ENCODE peak calls at places on chromosomes 4 and X, in nine cellular contexts. C is A549, F is uterus, S is psoas muscle, E is tibial artery, Q is foreskin keratinocyte, H is left lung, V is testis, U is stomach. R is an unnamed sample.
A peak's percentile ranks its signal among the peaks of the same experiment; 100 is the strongest.

GRCh38 chr4:108172231-108172779 is 3.6 kb upstream of the LEF1 start:
- DNase-seq in C (no peak), F (no peak), S (peak; percentile 48), E (no peak), Q (no peak), H (peak; percentile 79), V (peak; percentile 24), U (no peak), R (no peak)

GRCh38 chrX:42771836-42772335 is 6.1 kb downstream of the PPP1R2C start:
- DNase-seq in C (no peak), F (no peak), S (no peak), E (no peak), Q (peak; percentile 27), H (no peak), V (no peak), U (no peak), R (no peak)

GRCh38 chr4:760616-761015 is 55.0 kb downstream of the PCGF3 start:
- DNase-seq in C (no peak), F (no peak), S (peak; percentile 42), E (no peak), Q (no peak), H (peak; percentile 59), V (no peak), U (no peak), R (no peak)

GRCh38 chr4:20687894-20688293 is 12.4 kb upstream of the PACRGL start:
- DNase-seq in C (no peak), F (no peak), S (no peak), E (no peak), Q (peak; percentile 57), H (no peak), V (no peak), U (no peak), R (no peak)

GRCh38 chr4:66929748-66930147 is 615.6 kb downstream of the CENPC start:
- DNase-seq in C (no peak), F (no peak), S (no peak), E (no peak), Q (no peak), H (no peak), V (no peak), U (no peak), R (no peak)

GRCh38 chrX:106748377-106748776 is 21.9 kb downstream of the RNF128 start:
- DNase-seq in C (no peak), F (no peak), S (no peak), E (no peak), Q (no peak), H (no peak), V (no peak), U (no peak), R (no peak)

GRCh38 chr4:154946113-154946512 is 165.0 kb downstream of the RBM46 start:
- DNase-seq in C (no peak), F (no peak), S (no peak), E (no peak), Q (no peak), H (no peak), V (no peak), U (no peak), R (no peak)

GRCh38 chrX:118189628-118190027 is 73.0 kb upstream of the KLHL13 start:
- DNase-seq in C (no peak), F (no peak), S (no peak), E (no peak), Q (no peak), H (no peak), V (no peak), U (no peak), R (no peak)

GRCh38 chr4:20603671-20604313 is 96.5 kb upstream of the PACRGL start:
- DNase-seq in C (no peak), F (no peak), S (no peak), E (no peak), Q (peak; percentile 65), H (no peak), V (no peak), U (no peak), R (no peak)

GRCh38 chr4:127174168-127174567 is 458.6 kb upstream of the INTU start:
- DNase-seq in C (no peak), F (no peak), S (no peak), E (no peak), Q (no peak), H (no peak), V (no peak), U (no peak), R (no peak)

GRCh38 chr4:8270912-8271815 is 1.6 kb downstream of the HTRA3 start:
- DNase-seq in C (no peak), F (no peak), S (no peak), E (no peak), Q (no peak), H (peak; percentile 54), V (no peak), U (no peak), R (no peak)

GRCh38 chr4:8269535-8270417 is at the start of gene HTRA3:
- DNase-seq in C (no peak), F (peak; percentile 44), S (peak; percentile 86), E (no peak), Q (no peak), H (no peak), V (peak; percentile 43), U (peak; percentile 28), R (peak; percentile 74)

GRCh38 chr4:8268901-8269534 is 536 bp upstream of the HTRA3 start:
- DNase-seq in C (no peak), F (no peak), S (no peak), E (no peak), Q (no peak), H (no peak), V (no peak), U (no peak), R (no peak)

GRCh38 chr4:8271821-8272220 is 2.3 kb downstream of the HTRA3 start:
- DNase-seq in C (no peak), F (no peak), S (no peak), E (no peak), Q (no peak), H (peak; percentile 64), V (no peak), U (no peak), R (no peak)

DNA sequence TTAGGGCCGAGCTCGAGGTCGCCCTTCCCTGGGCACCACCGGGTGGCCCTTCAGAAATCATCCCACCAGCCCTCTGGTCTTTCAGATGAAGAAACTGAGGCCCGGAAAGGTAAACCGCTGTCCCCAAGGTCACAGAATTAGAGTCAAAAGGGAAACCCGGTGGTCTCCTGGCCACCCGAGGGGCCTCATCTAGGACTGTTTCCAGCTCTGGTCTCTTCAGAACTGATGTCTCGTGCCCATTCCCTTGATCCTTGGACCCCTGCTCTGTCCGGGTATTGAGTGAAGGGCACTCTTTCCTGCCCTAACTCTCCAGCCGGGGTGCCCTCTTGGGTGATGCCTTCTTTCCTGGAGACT is 841 bp downstream of the HTRA3 start:
- DNase-seq in C (no peak), F (no peak), S (no peak), E (no peak), Q (no peak), H (no peak), V (no peak), U (no peak), R (no peak)
- H3K4me1 ChIP-seq in C (peaks cover 12% of the 10 kb centered on the region), F (peaks cover 12% of the 10 kb centered on the region), S (peaks cover 28% of the 10 kb centered on the region), E (peaks cover 13% of the 10 kb centered on the region), Q (no peaks in the 10 kb centered on the region), H (peaks cover 13% of the 10 kb centered on the region), V (peaks cover 26% of the 10 kb centered on the region), U (peaks cover 46% of the 10 kb centered on the region), R (peaks cover 94% of the 10 kb centered on the region)

GRCh38 chr4:173990879-173991231 is 292.6 kb downstream of the FBXO8 start:
- DNase-seq in C (no peak), F (peak; percentile 31), S (peak; percentile 33), E (no peak), Q (no peak), H (no peak), V (peak; percentile 71), U (peak; percentile 35), R (peak; percentile 76)
- H3K27ac ChIP-seq in C (no peak overlapping the region), F (peak overlapping the region; percentile 34), S (no peak overlapping the region), E (no peak overlapping the region), Q (no peak overlapping the region), H (no peak overlapping the region), V (peak overlapping the region; percentile 4), U (peak overlapping the region; percentile 61), R (peak overlapping the region; percentile 74)

GRCh38 chrX:17474892-17475291 is 99.9 kb downstream of the NHS start:
- DNase-seq in C (peak; percentile 7), F (no peak), S (no peak), E (no peak), Q (peak; percentile 70), H (no peak), V (no peak), U (no peak), R (no peak)
- TF ChIP-seq CTCF in C (no peak), F (no peak), S (no peak), E (no peak), Q (no peak), H (no peak), V (no peak), U (no peak), R (no peak)

DNA sequence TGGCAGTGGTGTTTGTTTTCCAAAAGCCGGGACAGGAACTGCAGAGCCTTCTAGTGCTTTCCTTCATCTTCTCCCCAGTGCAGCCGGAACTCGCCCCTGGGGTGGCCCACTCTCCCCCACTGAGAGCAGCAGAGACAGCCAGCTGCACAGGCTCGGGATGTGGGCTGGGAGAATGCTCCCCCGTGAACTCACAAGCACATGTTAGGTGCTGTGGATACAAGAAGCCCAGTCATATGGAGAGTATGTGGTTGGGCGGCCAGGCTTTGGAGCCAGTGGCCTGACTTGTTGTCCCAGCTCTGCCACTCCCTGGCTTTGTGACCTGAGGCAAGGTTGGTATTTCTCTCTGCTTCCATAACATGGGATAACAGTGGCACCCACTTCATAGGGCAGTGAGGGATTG is 9.4 kb upstream of the KIAA0232 start:
- DNase-seq in C (no peak), F (no peak), S (peak; percentile 43), E (no peak), Q (peak; percentile 50), H (no peak), V (no peak), U (no peak), R (no peak)
- H3K4me1 ChIP-seq in C (peaks cover 6% of the 10 kb centered on the region), F (peaks cover 7% of the 10 kb centered on the region), S (peaks cover 49% of the 10 kb centered on the region), E (peaks cover 55% of the 10 kb centered on the region), Q (peaks cover 23% of the 10 kb centered on the region), H (no peaks in the 10 kb centered on the region), V (peaks cover 4% of the 10 kb centered on the region), U (peaks cover 5% of the 10 kb centered on the region), R (peaks cover 54% of the 10 kb centered on the region)

GRCh38 chr4:113645771-113646455 is 115.6 kb downstream of the CAMK2D start:
- DNase-seq in C (peak; percentile 94), F (no peak), S (no peak), E (no peak), Q (peak; percentile 43), H (no peak), V (no peak), U (peak; percentile 63), R (no peak)
- H3K27ac ChIP-seq in C (peak overlapping the region; percentile 90), F (no peak overlapping the region), S (no peak overlapping the region), E (no peak overlapping the region), Q (no peak overlapping the region), H (peak overlapping the region; percentile 22), V (no peak overlapping the region), U (peak overlapping the region; percentile 75), R (peak overlapping the region; percentile 88)

DNA sequence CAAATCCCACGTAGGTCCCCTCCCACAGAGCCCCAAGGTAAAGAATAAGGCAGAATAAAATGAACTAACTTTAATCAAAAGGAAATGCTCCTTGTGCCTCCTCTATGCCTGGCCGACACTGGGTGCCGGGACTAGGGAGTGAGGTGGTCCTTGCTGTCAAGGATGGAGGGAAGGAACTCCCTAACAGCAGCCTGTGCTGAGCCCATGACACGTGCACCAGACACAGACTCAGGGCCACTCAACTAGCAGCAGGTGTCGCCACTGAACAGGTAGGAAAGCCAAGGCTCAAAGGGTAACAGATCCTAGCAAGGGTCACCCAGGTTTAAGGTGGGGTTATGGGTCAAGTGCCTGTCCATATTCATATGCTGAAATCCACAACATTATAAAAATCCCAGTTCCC is 29.2 kb downstream of the MSX1 start:
- DNase-seq in C (no peak), F (no peak), S (no peak), E (no peak), Q (no peak), H (no peak), V (no peak), U (no peak), R (no peak)
- TF ChIP-seq CTCF in C (no peak), F (no peak), S (no peak), E (no peak), Q (peak; percentile 7), H (no peak), V (no peak), U (no peak), R (no peak)